ENCODE peak calls at places on chromosomes 12 and 14, in seven cellular contexts. One of them, this sample, is unnamed.

GRCh38 chr12:14514154-14514842 is 53.4 kb downstream of the PLBD1 start:
- DNase-seq in fibroblast of pulmonary artery: peak
- DNase-seq in fibroblast of lung: peak
- DNase-seq in body of pancreas: peak
- DNase-seq in stimulated activated CD8-positive, alpha-beta memory T cell treated with anti-CD3 and anti-CD28 coated beads, Interleukin-2, amount 100 ng/mL, for 1 hour: no peak
- DNase-seq in epithelial cell of prostate: peak
- DNase-seq in ELF-1: peak
- DNase-seq in this sample: peak

GRCh38 chr14:30974628-30975027 is 50.8 kb upstream of the AP4S1 start:
- DNase-seq in fibroblast of pulmonary artery: peak
- DNase-seq in fibroblast of lung: peak
- DNase-seq in body of pancreas: no peak
- DNase-seq in stimulated activated CD8-positive, alpha-beta memory T cell treated with anti-CD3 and anti-CD28 coated beads, Interleukin-2, amount 100 ng/mL, for 1 hour: no peak
- DNase-seq in epithelial cell of prostate: no peak
- DNase-seq in ELF-1: no peak
- DNase-seq in this sample: no peak

GRCh38 chr12:47078733-47079364 is 572 bp upstream of the PCED1B start:
- DNase-seq in fibroblast of pulmonary artery: peak
- DNase-seq in fibroblast of lung: peak
- DNase-seq in body of pancreas: peak
- DNase-seq in stimulated activated CD8-positive, alpha-beta memory T cell treated with anti-CD3 and anti-CD28 coated beads, Interleukin-2, amount 100 ng/mL, for 1 hour: no peak
- DNase-seq in epithelial cell of prostate: no peak
- DNase-seq in ELF-1: no peak
- DNase-seq in this sample: peak

GRCh38 chr14:76203086-76204001 is 51.6 kb downstream of the GPATCH2L start:
- DNase-seq in fibroblast of pulmonary artery: peak
- DNase-seq in fibroblast of lung: peak
- DNase-seq in body of pancreas: no peak
- DNase-seq in stimulated activated CD8-positive, alpha-beta memory T cell treated with anti-CD3 and anti-CD28 coated beads, Interleukin-2, amount 100 ng/mL, for 1 hour: no peak
- DNase-seq in epithelial cell of prostate: peak
- DNase-seq in ELF-1: peak
- DNase-seq in this sample: peak

GRCh38 chr14:53890611-53891091 is 66.0 kb downstream of the BMP4 start:
- DNase-seq in fibroblast of pulmonary artery: no peak
- DNase-seq in fibroblast of lung: peak
- DNase-seq in body of pancreas: no peak
- DNase-seq in stimulated activated CD8-positive, alpha-beta memory T cell treated with anti-CD3 and anti-CD28 coated beads, Interleukin-2, amount 100 ng/mL, for 1 hour: no peak
- DNase-seq in epithelial cell of prostate: no peak
- DNase-seq in ELF-1: peak
- DNase-seq in this sample: no peak

GRCh38 chr14:72679591-72680151 is 214.2 kb downstream of the DPF3 start:
- DNase-seq in fibroblast of pulmonary artery: no peak
- DNase-seq in fibroblast of lung: peak
- DNase-seq in body of pancreas: no peak
- DNase-seq in stimulated activated CD8-positive, alpha-beta memory T cell treated with anti-CD3 and anti-CD28 coated beads, Interleukin-2, amount 100 ng/mL, for 1 hour: no peak
- DNase-seq in epithelial cell of prostate: no peak
- DNase-seq in ELF-1: no peak
- DNase-seq in this sample: no peak

GRCh38 chr12:29073631-29074239 is 75.3 kb upstream of the FAR2 start:
- DNase-seq in fibroblast of pulmonary artery: peak
- DNase-seq in fibroblast of lung: peak
- DNase-seq in body of pancreas: no peak
- DNase-seq in stimulated activated CD8-positive, alpha-beta memory T cell treated with anti-CD3 and anti-CD28 coated beads, Interleukin-2, amount 100 ng/mL, for 1 hour: no peak
- DNase-seq in epithelial cell of prostate: no peak
- DNase-seq in ELF-1: peak
- DNase-seq in this sample: peak

GRCh38 chr14:95482967-95483842 is 33.2 kb downstream of the SYNE3 start:
- DNase-seq in fibroblast of pulmonary artery: peak
- DNase-seq in fibroblast of lung: peak
- DNase-seq in body of pancreas: peak
- DNase-seq in stimulated activated CD8-positive, alpha-beta memory T cell treated with anti-CD3 and anti-CD28 coated beads, Interleukin-2, amount 100 ng/mL, for 1 hour: no peak
- DNase-seq in epithelial cell of prostate: peak
- DNase-seq in ELF-1: peak
- DNase-seq in this sample: peak

GRCh38 chr14:76908834-76909233 is 82.6 kb downstream of the LRRC74A start:
- DNase-seq in fibroblast of pulmonary artery: no peak
- DNase-seq in fibroblast of lung: no peak
- DNase-seq in body of pancreas: no peak
- DNase-seq in stimulated activated CD8-positive, alpha-beta memory T cell treated with anti-CD3 and anti-CD28 coated beads, Interleukin-2, amount 100 ng/mL, for 1 hour: no peak
- DNase-seq in epithelial cell of prostate: no peak
- DNase-seq in ELF-1: no peak
- DNase-seq in this sample: no peak

GRCh38 chr12:14656846-14657245 is 39.6 kb downstream of the GUCY2C start:
- DNase-seq in fibroblast of pulmonary artery: no peak
- DNase-seq in fibroblast of lung: no peak
- DNase-seq in body of pancreas: no peak
- DNase-seq in stimulated activated CD8-positive, alpha-beta memory T cell treated with anti-CD3 and anti-CD28 coated beads, Interleukin-2, amount 100 ng/mL, for 1 hour: no peak
- DNase-seq in epithelial cell of prostate: no peak
- DNase-seq in ELF-1: peak
- DNase-seq in this sample: no peak

GRCh38 chr12:88299567-88300101 is 157.5 kb downstream of the TMTC3 start:
- DNase-seq in fibroblast of pulmonary artery: peak
- DNase-seq in fibroblast of lung: peak
- DNase-seq in body of pancreas: no peak
- DNase-seq in stimulated activated CD8-positive, alpha-beta memory T cell treated with anti-CD3 and anti-CD28 coated beads, Interleukin-2, amount 100 ng/mL, for 1 hour: no peak
- DNase-seq in epithelial cell of prostate: peak
- DNase-seq in ELF-1: no peak
- DNase-seq in this sample: peak

GRCh38 chr12:124217508-124217981 is 77.3 kb upstream of the RFLNA start:
- DNase-seq in fibroblast of pulmonary artery: no peak
- DNase-seq in fibroblast of lung: peak
- DNase-seq in body of pancreas: no peak
- DNase-seq in stimulated activated CD8-positive, alpha-beta memory T cell treated with anti-CD3 and anti-CD28 coated beads, Interleukin-2, amount 100 ng/mL, for 1 hour: no peak
- DNase-seq in epithelial cell of prostate: no peak
- DNase-seq in ELF-1: no peak
- DNase-seq in this sample: peak

GRCh38 chr14:45798659-45799058 is 545.7 kb upstream of the MIS18BP1 start:
- DNase-seq in fibroblast of pulmonary artery: no peak
- DNase-seq in fibroblast of lung: no peak
- DNase-seq in body of pancreas: no peak
- DNase-seq in stimulated activated CD8-positive, alpha-beta memory T cell treated with anti-CD3 and anti-CD28 coated beads, Interleukin-2, amount 100 ng/mL, for 1 hour: no peak
- DNase-seq in epithelial cell of prostate: no peak
- DNase-seq in ELF-1: no peak
- DNase-seq in this sample: no peak

GRCh38 chr14:34682787-34683321 is 31.5 kb downstream of the CFL2 start:
- DNase-seq in fibroblast of pulmonary artery: no peak
- DNase-seq in fibroblast of lung: peak
- DNase-seq in body of pancreas: no peak
- DNase-seq in stimulated activated CD8-positive, alpha-beta memory T cell treated with anti-CD3 and anti-CD28 coated beads, Interleukin-2, amount 100 ng/mL, for 1 hour: no peak
- DNase-seq in epithelial cell of prostate: no peak
- DNase-seq in ELF-1: no peak
- DNase-seq in this sample: no peak

GRCh38 chr14:29339491-29339890 is 572.9 kb downstream of the FOXG1 start:
- DNase-seq in fibroblast of pulmonary artery: peak
- DNase-seq in fibroblast of lung: peak
- DNase-seq in body of pancreas: no peak
- DNase-seq in stimulated activated CD8-positive, alpha-beta memory T cell treated with anti-CD3 and anti-CD28 coated beads, Interleukin-2, amount 100 ng/mL, for 1 hour: no peak
- DNase-seq in epithelial cell of prostate: no peak
- DNase-seq in ELF-1: no peak
- DNase-seq in this sample: peak

GRCh38 chr12:111602348-111602747 is 3.2 kb upstream of the ATXN2 start:
- DNase-seq in fibroblast of pulmonary artery: no peak
- DNase-seq in fibroblast of lung: no peak
- DNase-seq in body of pancreas: no peak
- DNase-seq in stimulated activated CD8-positive, alpha-beta memory T cell treated with anti-CD3 and anti-CD28 coated beads, Interleukin-2, amount 100 ng/mL, for 1 hour: no peak
- DNase-seq in epithelial cell of prostate: no peak
- DNase-seq in ELF-1: no peak
- DNase-seq in this sample: no peak

GRCh38 chr12:120961604-120962486 is 16.5 kb upstream of the HNF1A start:
- DNase-seq in fibroblast of pulmonary artery: no peak
- DNase-seq in fibroblast of lung: no peak
- DNase-seq in body of pancreas: peak
- DNase-seq in stimulated activated CD8-positive, alpha-beta memory T cell treated with anti-CD3 and anti-CD28 coated beads, Interleukin-2, amount 100 ng/mL, for 1 hour: no peak
- DNase-seq in epithelial cell of prostate: no peak
- DNase-seq in ELF-1: no peak
- DNase-seq in this sample: no peak

GRCh38 chr12:80567391-80567790 is 123.4 kb downstream of the PTPRQ start:
- DNase-seq in fibroblast of pulmonary artery: peak
- DNase-seq in fibroblast of lung: peak
- DNase-seq in body of pancreas: no peak
- DNase-seq in stimulated activated CD8-positive, alpha-beta memory T cell treated with anti-CD3 and anti-CD28 coated beads, Interleukin-2, amount 100 ng/mL, for 1 hour: no peak
- DNase-seq in epithelial cell of prostate: no peak
- DNase-seq in ELF-1: no peak
- DNase-seq in this sample: no peak

GRCh38 chr14:96376093-96376492 is 12.8 kb downstream of the GSKIP start:
- DNase-seq in fibroblast of pulmonary artery: no peak
- DNase-seq in fibroblast of lung: no peak
- DNase-seq in body of pancreas: no peak
- DNase-seq in stimulated activated CD8-positive, alpha-beta memory T cell treated with anti-CD3 and anti-CD28 coated beads, Interleukin-2, amount 100 ng/mL, for 1 hour: no peak
- DNase-seq in epithelial cell of prostate: no peak
- DNase-seq in ELF-1: no peak
- DNase-seq in this sample: no peak

GRCh38 chr14:85444685-85445084 is 85.3 kb upstream of the FLRT2 start:
- DNase-seq in fibroblast of pulmonary artery: peak
- DNase-seq in fibroblast of lung: peak
- DNase-seq in body of pancreas: peak
- DNase-seq in stimulated activated CD8-positive, alpha-beta memory T cell treated with anti-CD3 and anti-CD28 coated beads, Interleukin-2, amount 100 ng/mL, for 1 hour: no peak
- DNase-seq in epithelial cell of prostate: no peak
- DNase-seq in ELF-1: no peak
- DNase-seq in this sample: peak

GRCh38 chr12:15546102-15546701 is 223.9 kb downstream of the PTPRO start:
- DNase-seq in fibroblast of pulmonary artery: no peak
- DNase-seq in fibroblast of lung: no peak
- DNase-seq in body of pancreas: no peak
- DNase-seq in stimulated activated CD8-positive, alpha-beta memory T cell treated with anti-CD3 and anti-CD28 coated beads, Interleukin-2, amount 100 ng/mL, for 1 hour: no peak
- DNase-seq in epithelial cell of prostate: no peak
- DNase-seq in ELF-1: no peak
- DNase-seq in this sample: no peak

GRCh38 chr12:33376153-33376552 is 63.5 kb downstream of the SYT10 start:
- DNase-seq in fibroblast of pulmonary artery: no peak
- DNase-seq in fibroblast of lung: no peak
- DNase-seq in body of pancreas: no peak
- DNase-seq in stimulated activated CD8-positive, alpha-beta memory T cell treated with anti-CD3 and anti-CD28 coated beads, Interleukin-2, amount 100 ng/mL, for 1 hour: no peak
- DNase-seq in epithelial cell of prostate: no peak
- DNase-seq in ELF-1: no peak
- DNase-seq in this sample: no peak

GRCh38 chr12:49673446-49674317 is 33.5 kb downstream of the FMNL3 start:
- DNase-seq in fibroblast of pulmonary artery: peak
- DNase-seq in fibroblast of lung: peak
- DNase-seq in body of pancreas: peak
- DNase-seq in stimulated activated CD8-positive, alpha-beta memory T cell treated with anti-CD3 and anti-CD28 coated beads, Interleukin-2, amount 100 ng/mL, for 1 hour: no peak
- DNase-seq in epithelial cell of prostate: no peak
- DNase-seq in ELF-1: peak
- DNase-seq in this sample: peak

GRCh38 chr14:88004637-88005036 is 298 bp upstream of the GPR65 start:
- DNase-seq in fibroblast of pulmonary artery: no peak
- DNase-seq in fibroblast of lung: no peak
- DNase-seq in body of pancreas: no peak
- DNase-seq in stimulated activated CD8-positive, alpha-beta memory T cell treated with anti-CD3 and anti-CD28 coated beads, Interleukin-2, amount 100 ng/mL, for 1 hour: no peak
- DNase-seq in epithelial cell of prostate: no peak
- DNase-seq in ELF-1: no peak
- DNase-seq in this sample: no peak

GRCh38 chr14:45868863-45869262 is 615.9 kb upstream of the MIS18BP1 start:
- DNase-seq in fibroblast of pulmonary artery: no peak
- DNase-seq in fibroblast of lung: no peak
- DNase-seq in body of pancreas: no peak
- DNase-seq in stimulated activated CD8-positive, alpha-beta memory T cell treated with anti-CD3 and anti-CD28 coated beads, Interleukin-2, amount 100 ng/mL, for 1 hour: no peak
- DNase-seq in epithelial cell of prostate: no peak
- DNase-seq in ELF-1: no peak
- DNase-seq in this sample: no peak

GRCh38 chr14:23164250-23164649 is 19.2 kb downstream of the SLC7A8 start:
- DNase-seq in fibroblast of pulmonary artery: peak
- DNase-seq in fibroblast of lung: peak
- DNase-seq in body of pancreas: peak
- DNase-seq in stimulated activated CD8-positive, alpha-beta memory T cell treated with anti-CD3 and anti-CD28 coated beads, Interleukin-2, amount 100 ng/mL, for 1 hour: no peak
- DNase-seq in epithelial cell of prostate: no peak
- DNase-seq in ELF-1: no peak
- DNase-seq in this sample: no peak

GRCh38 chr12:110704750-110705149 is 15.8 kb upstream of the HVCN1 start:
- DNase-seq in fibroblast of pulmonary artery: no peak
- DNase-seq in fibroblast of lung: no peak
- DNase-seq in body of pancreas: peak
- DNase-seq in stimulated activated CD8-positive, alpha-beta memory T cell treated with anti-CD3 and anti-CD28 coated beads, Interleukin-2, amount 100 ng/mL, for 1 hour: no peak
- DNase-seq in epithelial cell of prostate: no peak
- DNase-seq in ELF-1: peak
- DNase-seq in this sample: no peak

GRCh38 chr12:132290203-132290540 is 39.2 kb downstream of the GALNT9 start:
- DNase-seq in fibroblast of pulmonary artery: no peak
- DNase-seq in fibroblast of lung: no peak
- DNase-seq in body of pancreas: no peak
- DNase-seq in stimulated activated CD8-positive, alpha-beta memory T cell treated with anti-CD3 and anti-CD28 coated beads, Interleukin-2, amount 100 ng/mL, for 1 hour: no peak
- DNase-seq in epithelial cell of prostate: no peak
- DNase-seq in ELF-1: no peak
- DNase-seq in this sample: no peak

GRCh38 chr12:128387811-128388422 is 120.9 kb downstream of the TMEM132C start:
- DNase-seq in fibroblast of pulmonary artery: no peak
- DNase-seq in fibroblast of lung: no peak
- DNase-seq in body of pancreas: peak
- DNase-seq in stimulated activated CD8-positive, alpha-beta memory T cell treated with anti-CD3 and anti-CD28 coated beads, Interleukin-2, amount 100 ng/mL, for 1 hour: no peak
- DNase-seq in epithelial cell of prostate: no peak
- DNase-seq in ELF-1: peak
- DNase-seq in this sample: no peak

GRCh38 chr14:77284066-77284855 is 13.3 kb upstream of the NGB start:
- DNase-seq in fibroblast of pulmonary artery: no peak
- DNase-seq in fibroblast of lung: no peak
- DNase-seq in body of pancreas: no peak
- DNase-seq in stimulated activated CD8-positive, alpha-beta memory T cell treated with anti-CD3 and anti-CD28 coated beads, Interleukin-2, amount 100 ng/mL, for 1 hour: no peak
- DNase-seq in epithelial cell of prostate: no peak
- DNase-seq in ELF-1: no peak
- DNase-seq in this sample: no peak

GRCh38 chr14:54909763-54910162 is 7.1 kb upstream of the GCH1 start:
- DNase-seq in fibroblast of pulmonary artery: no peak
- DNase-seq in fibroblast of lung: no peak
- DNase-seq in body of pancreas: no peak
- DNase-seq in stimulated activated CD8-positive, alpha-beta memory T cell treated with anti-CD3 and anti-CD28 coated beads, Interleukin-2, amount 100 ng/mL, for 1 hour: no peak
- DNase-seq in epithelial cell of prostate: no peak
- DNase-seq in ELF-1: no peak
- DNase-seq in this sample: no peak

GRCh38 chr14:60165547-60165876 is 314 bp upstream of the DHRS7 start:
- DNase-seq in fibroblast of pulmonary artery: no peak
- DNase-seq in fibroblast of lung: no peak
- DNase-seq in body of pancreas: no peak
- DNase-seq in stimulated activated CD8-positive, alpha-beta memory T cell treated with anti-CD3 and anti-CD28 coated beads, Interleukin-2, amount 100 ng/mL, for 1 hour: no peak
- DNase-seq in epithelial cell of prostate: no peak
- DNase-seq in ELF-1: no peak
- DNase-seq in this sample: no peak

GRCh38 chr12:47757840-47758583 is 668 bp downstream of the RAPGEF3 start:
- DNase-seq in fibroblast of pulmonary artery: no peak
- DNase-seq in fibroblast of lung: no peak
- DNase-seq in body of pancreas: peak
- DNase-seq in stimulated activated CD8-positive, alpha-beta memory T cell treated with anti-CD3 and anti-CD28 coated beads, Interleukin-2, amount 100 ng/mL, for 1 hour: no peak
- DNase-seq in epithelial cell of prostate: no peak
- DNase-seq in ELF-1: no peak
- DNase-seq in this sample: no peak

GRCh38 chr14:22276913-22277816 is 311.9 kb downstream of the DAD1 start:
- DNase-seq in fibroblast of pulmonary artery: peak
- DNase-seq in fibroblast of lung: peak
- DNase-seq in body of pancreas: no peak
- DNase-seq in stimulated activated CD8-positive, alpha-beta memory T cell treated with anti-CD3 and anti-CD28 coated beads, Interleukin-2, amount 100 ng/mL, for 1 hour: no peak
- DNase-seq in epithelial cell of prostate: no peak
- DNase-seq in ELF-1: no peak
- DNase-seq in this sample: peak

GRCh38 chr14:72892879-72893635 is 844 bp downstream of the DPF3 start:
- DNase-seq in fibroblast of pulmonary artery: no peak
- DNase-seq in fibroblast of lung: peak
- DNase-seq in body of pancreas: peak
- DNase-seq in stimulated activated CD8-positive, alpha-beta memory T cell treated with anti-CD3 and anti-CD28 coated beads, Interleukin-2, amount 100 ng/mL, for 1 hour: no peak
- DNase-seq in epithelial cell of prostate: no peak
- DNase-seq in ELF-1: no peak
- DNase-seq in this sample: no peak

This sample was measured in kidney glomerular epithelial cell.